ENCODE peak calls at places on chromosomes 16 and 17, in eight cellular contexts. J is T-helper 1 cell; W is WTC11; M is activated naive CD4-positive, alpha-beta T cell; L is NCI-H524; B is HEK293T; A is naive B cell; G is H54. R is an unnamed sample.

GRCh38 chr16:57255686-57256415 is 10.8 kb downstream of the ARL2BP start:
- DNase-seq in J (no peak), M (no peak), L (no peak), G (no peak), W (no peak), B (no peak), A (no peak), R (no peak)

GRCh38 chr16:51134269-51134812 is 16.7 kb downstream of the SALL1 start:
- DNase-seq in A (no peak), W (peak), M (no peak), G (no peak), J (no peak), L (no peak), B (no peak), R (no peak)

GRCh38 chr17:39486242-39486641 is 25.0 kb downstream of the CDK12 start:
- DNase-seq in M (no peak), G (no peak), L (no peak), W (no peak), B (no peak), J (no peak), A (no peak), R (no peak)

GRCh38 chr16:6160871-6161270 is 1063.3 kb upstream of the EEF2KMT start:
- DNase-seq in W (no peak), G (no peak), A (no peak), M (no peak), B (no peak), J (no peak), L (no peak), R (no peak)

GRCh38 chr16:87317766-87318121 is 552 bp upstream of the C16orf95 start:
- DNase-seq in A (no peak), J (peak), L (peak), W (no peak), B (peak), G (peak), M (no peak), R (no peak)

GRCh38 chr17:4881761-4882555 is 17.4 kb upstream of the C17orf107 start:
- DNase-seq in L (peak), J (peak), W (peak), G (peak), B (peak), A (peak), M (no peak), R (peak)

GRCh38 chr17:54937426-54937825 is 31.0 kb downstream of the COX11 start:
- DNase-seq in J (no peak), B (no peak), L (no peak), G (no peak), M (no peak), W (no peak), A (no peak), R (no peak)

GRCh38 chr16:49472598-49472997 is 99.0 kb downstream of the C16orf78 start:
- DNase-seq in B (no peak), M (no peak), G (no peak), L (peak), J (no peak), W (no peak), A (no peak), R (no peak)

GRCh38 chr16:89122322-89122831 is 28.7 kb downstream of the ACSF3 start:
- DNase-seq in M (no peak), G (no peak), B (no peak), J (peak), W (peak), L (no peak), A (peak), R (peak)

GRCh38 chr17:21452377-21453143 is 76.4 kb downstream of the KCNJ12 start:
- DNase-seq in A (peak), L (peak), G (no peak), W (peak), M (no peak), J (no peak), B (peak), R (peak)

GRCh38 chr17:15971882-15972281 is 27.0 kb downstream of the ADORA2B start:
- DNase-seq in L (no peak), M (no peak), W (no peak), B (no peak), J (no peak), G (no peak), A (no peak), R (no peak)

GRCh38 chr17:29241015-29241963 is 5.4 kb upstream of the CRYBA1 start:
- DNase-seq in A (no peak), W (peak), G (peak), B (no peak), L (peak), J (no peak), M (no peak), R (no peak)

GRCh38 chr17:31487063-31487647 is 95.7 kb downstream of the RAB11FIP4 start:
- DNase-seq in A (no peak), W (no peak), G (no peak), B (no peak), M (no peak), J (no peak), L (no peak), R (no peak)

R was measured in cerebellum.